ENCODE peak calls at places on chromosomes 13 and 19, in seven cellular contexts. X, A, M, R, P, Y and G are unnamed samples.

GRCh38 chr19:1884719-1885334 is 469 bp downstream of the ABHD17A start:
- DNase-seq in X (peak), A (no peak), M (no peak), R (no peak), P (no peak), Y (no peak), G (no peak)

GRCh38 chr19:10006335-10006708 is 4.0 kb downstream of the COL5A3 start:
- DNase-seq in X (no peak), A (peak), M (peak), R (no peak), P (peak), Y (no peak), G (no peak)

GRCh38 chr13:61954092-61954491 is 538.4 kb upstream of the PCDH20 start:
- DNase-seq in X (no peak), A (no peak), M (no peak), R (no peak), P (peak), Y (peak), G (no peak)

GRCh38 chr19:1035998-1036621 is 3.8 kb upstream of the ABCA7 start:
- DNase-seq in X (no peak), A (no peak), M (no peak), R (no peak), P (no peak), Y (no peak), G (no peak)

GRCh38 chr13:106373304-106373988 is 162.0 kb downstream of the EFNB2 start:
- DNase-seq in X (no peak), A (no peak), M (no peak), R (no peak), P (peak), Y (no peak), G (peak)

GRCh38 chr13:107906131-107906530 is 309.2 kb downstream of the LIG4 start:
- DNase-seq in X (no peak), A (no peak), M (no peak), R (no peak), P (no peak), Y (no peak), G (no peak)

GRCh38 chr13:32645854-32646253 is 59.6 kb downstream of the PDS5B start:
- DNase-seq in X (no peak), A (no peak), M (no peak), R (no peak), P (peak), Y (no peak), G (no peak)

GRCh38 chr19:47070756-47071155 is 22.3 kb upstream of the TMEM160 start:
- DNase-seq in X (no peak), A (no peak), M (no peak), R (no peak), P (no peak), Y (no peak), G (no peak)

GRCh38 chr19:40266111-40266510 is 19.0 kb downstream of the AKT2 start:
- DNase-seq in X (no peak), A (peak), M (no peak), R (no peak), P (no peak), Y (no peak), G (no peak)

GRCh38 chr19:38707512-38708114 is 36.7 kb downstream of the CAPN12 start:
- DNase-seq in X (no peak), A (peak), M (no peak), R (no peak), P (peak), Y (no peak), G (no peak)

GRCh38 chr19:8333771-8334457 is 9.1 kb downstream of the KANK3 start:
- DNase-seq in X (no peak), A (no peak), M (no peak), R (no peak), P (no peak), Y (no peak), G (peak)

GRCh38 chr13:19182536-19182935 is 912 bp upstream of the TUBA3C start:
- DNase-seq in X (no peak), A (no peak), M (no peak), R (no peak), P (no peak), Y (no peak), G (no peak)

GRCh38 chr19:3270908-3271307 is 46.4 kb downstream of the CELF5 start:
- DNase-seq in X (no peak), A (no peak), M (no peak), R (no peak), P (peak), Y (peak), G (peak)

GRCh38 chr19:11091343-11092153 is 2.3 kb downstream of the LDLR start:
- DNase-seq in X (peak), A (peak), M (no peak), R (no peak), P (peak), Y (peak), G (no peak)

GRCh38 chr19:2424686-2425621 is 2.4 kb downstream of the TIMM13 start:
- DNase-seq in X (peak), A (peak), M (no peak), R (peak), P (peak), Y (no peak), G (peak)

GRCh38 chr13:33676700-33677048 is 141.3 kb upstream of the RFC3 start:
- DNase-seq in X (no peak), A (peak), M (peak), R (no peak), P (peak), Y (no peak), G (no peak)

GRCh38 chr19:35216833-35217707 is 11.5 kb downstream of the FAM187B start:
- DNase-seq in X (no peak), A (no peak), M (peak), R (no peak), P (no peak), Y (no peak), G (no peak)

GRCh38 chr19:44315883-44316282 is 11.1 kb upstream of the ZNF235 start:
- DNase-seq in X (no peak), A (no peak), M (no peak), R (no peak), P (peak), Y (no peak), G (no peak)

GRCh38 chr13:87553142-87553541 is 118.0 kb upstream of the SLITRK5 start:
- DNase-seq in X (no peak), A (no peak), M (no peak), R (no peak), P (no peak), Y (no peak), G (no peak)

GRCh38 chr19:46413262-46414031 is at the start of gene CCDC8:
- DNase-seq in X (peak), A (peak), M (peak), R (peak), P (peak), Y (no peak), G (peak)

GRCh38 chr13:20101467-20102316 is 59.2 kb downstream of the GJA3 start:
- DNase-seq in X (no peak), A (no peak), M (no peak), R (no peak), P (no peak), Y (no peak), G (no peak)

GRCh38 chr19:6064016-6064702 is 46.1 kb downstream of the RFX2 start:
- DNase-seq in X (peak), A (no peak), M (no peak), R (no peak), P (peak), Y (no peak), G (no peak)

GRCh38 chr13:42155251-42155650 is 106.8 kb downstream of the DGKH start:
- DNase-seq in X (no peak), A (no peak), M (no peak), R (no peak), P (no peak), Y (no peak), G (no peak)

GRCh38 chr13:50006426-50007135 is 8.7 kb upstream of the KCNRG start:
- DNase-seq in X (no peak), A (no peak), M (no peak), R (no peak), P (peak), Y (no peak), G (no peak)

GRCh38 chr13:110628477-110628793 is 13.1 kb downstream of the NAXD start:
- DNase-seq in X (no peak), A (no peak), M (no peak), R (no peak), P (peak), Y (no peak), G (peak)
- TF ChIP-seq CTCF in X (no peak), A (no peak), M (no peak), R (no peak), P (no peak), Y (no peak), G (no peak)

GRCh38 chr19:15260939-15261338 is 28.7 kb upstream of the EPHX3 start:
- DNase-seq in X (no peak), A (no peak), M (no peak), R (no peak), P (no peak), Y (no peak), G (no peak)
- TF ChIP-seq CTCF in X (no peak), A (peak), M (peak), R (peak), P (peak), Y (peak), G (peak)

GRCh38 chr13:89695343-89696257 is 1651.9 kb upstream of the MIR17HG start:
- DNase-seq in X (no peak), A (no peak), M (peak), R (peak), P (peak), Y (peak), G (peak)
- TF ChIP-seq CTCF in X (no peak), A (peak), M (peak), R (peak), P (no peak), Y (peak), G (peak)

GRCh38 chr19:41701401-41702075 is 6.9 kb upstream of the CEACAM5 start:
- DNase-seq in X (no peak), A (no peak), M (no peak), R (no peak), P (no peak), Y (no peak), G (no peak)
- TF ChIP-seq CTCF in X (no peak), A (no peak), M (no peak), R (no peak), P (no peak), Y (peak), G (no peak)

GRCh38 chr13:85742355-85742754 is 56.9 kb downstream of the SLITRK6 start:
- DNase-seq in X (no peak), A (no peak), M (no peak), R (no peak), P (no peak), Y (no peak), G (no peak)

GRCh38 chr13:85741017-85741416 is 58.2 kb downstream of the SLITRK6 start:
- DNase-seq in X (no peak), A (no peak), M (no peak), R (no peak), P (no peak), Y (no peak), G (no peak)

GRCh38 chr13:85738696-85739320 is 60.4 kb downstream of the SLITRK6 start:
- DNase-seq in X (no peak), A (no peak), M (no peak), R (no peak), P (peak), Y (no peak), G (no peak)

GRCh38 chr13:85737952-85738351 is 61.3 kb downstream of the SLITRK6 start:
- DNase-seq in X (no peak), A (no peak), M (no peak), R (no peak), P (no peak), Y (no peak), G (no peak)
- TF ChIP-seq CTCF in X (no peak), A (no peak), M (no peak), R (no peak), P (no peak), Y (no peak), G (no peak)

GRCh38 chr13:46170687-46171086 is 11.3 kb downstream of the LCP1 start:
- DNase-seq in X (no peak), A (no peak), M (no peak), R (no peak), P (no peak), Y (no peak), G (no peak)
- TF ChIP-seq CTCF in X (no peak), A (no peak), M (no peak), R (no peak), P (no peak), Y (no peak), G (no peak)

DNA sequence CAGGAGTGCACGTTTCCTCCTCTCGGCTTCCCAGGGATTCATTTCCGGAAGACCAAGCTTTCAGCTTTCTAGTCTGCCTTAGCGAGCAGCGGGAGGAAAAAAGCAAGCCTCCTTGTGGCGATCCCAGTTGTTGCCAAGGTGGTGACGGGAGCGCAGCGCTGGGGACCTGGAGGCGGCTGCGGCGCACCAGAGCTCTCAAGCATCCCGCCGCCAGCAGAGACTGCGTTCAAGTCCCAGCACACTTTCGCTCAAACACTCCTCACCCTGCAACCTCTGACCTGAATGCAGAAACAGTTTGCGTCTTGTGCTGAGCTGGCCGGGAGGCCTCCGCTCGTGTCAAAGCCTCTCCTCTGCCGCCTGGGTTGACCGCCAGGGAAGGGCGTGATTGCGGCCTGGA is 4.9 kb downstream of the GSX1 start:
- DNase-seq in X (peak), A (no peak), M (no peak), R (peak), P (peak), Y (no peak), G (peak)
- TF ChIP-seq CTCF in X (no peak), A (no peak), M (no peak), R (peak), P (no peak), Y (no peak), G (peak)

GRCh38 chr13:45439000-45439399 is 20.8 kb upstream of the SLC25A30 start:
- DNase-seq in X (no peak), A (no peak), M (no peak), R (no peak), P (no peak), Y (no peak), G (no peak)

GRCh38 chr13:45439781-45440462 is 21.7 kb upstream of the SLC25A30 start:
- DNase-seq in X (no peak), A (no peak), M (no peak), R (no peak), P (peak), Y (no peak), G (no peak)

GRCh38 chr13:45445053-45445452 is 19.7 kb upstream of the COG3 start:
- DNase-seq in X (no peak), A (no peak), M (no peak), R (no peak), P (no peak), Y (no peak), G (no peak)

GRCh38 chr13:45446181-45446580 is 18.6 kb upstream of the COG3 start:
- DNase-seq in X (no peak), A (no peak), M (no peak), R (no peak), P (peak), Y (no peak), G (no peak)

GRCh38 chr13:45441633-45442032 is 23.1 kb upstream of the COG3 start:
- DNase-seq in X (no peak), A (no peak), M (no peak), R (no peak), P (peak), Y (no peak), G (no peak)
- TF ChIP-seq CTCF in X (no peak), A (peak), M (no peak), R (no peak), P (no peak), Y (no peak), G (no peak)

GRCh38 chr19:50204081-50204428 is 633 bp downstream of the MYH14 start:
- DNase-seq in X (no peak), A (no peak), M (no peak), R (no peak), P (no peak), Y (no peak), G (no peak)

GRCh38 chr19:50207730-50208129 is 4.3 kb downstream of the MYH14 start:
- DNase-seq in X (no peak), A (no peak), M (no peak), R (no peak), P (no peak), Y (no peak), G (no peak)

GRCh38 chr19:50204811-50205675 is 1.6 kb downstream of the MYH14 start:
- DNase-seq in X (peak), A (peak), M (no peak), R (peak), P (no peak), Y (peak), G (peak)

GRCh38 chr19:50206191-50206590 is 2.8 kb downstream of the MYH14 start:
- DNase-seq in X (no peak), A (no peak), M (no peak), R (no peak), P (no peak), Y (no peak), G (no peak)

DNA sequence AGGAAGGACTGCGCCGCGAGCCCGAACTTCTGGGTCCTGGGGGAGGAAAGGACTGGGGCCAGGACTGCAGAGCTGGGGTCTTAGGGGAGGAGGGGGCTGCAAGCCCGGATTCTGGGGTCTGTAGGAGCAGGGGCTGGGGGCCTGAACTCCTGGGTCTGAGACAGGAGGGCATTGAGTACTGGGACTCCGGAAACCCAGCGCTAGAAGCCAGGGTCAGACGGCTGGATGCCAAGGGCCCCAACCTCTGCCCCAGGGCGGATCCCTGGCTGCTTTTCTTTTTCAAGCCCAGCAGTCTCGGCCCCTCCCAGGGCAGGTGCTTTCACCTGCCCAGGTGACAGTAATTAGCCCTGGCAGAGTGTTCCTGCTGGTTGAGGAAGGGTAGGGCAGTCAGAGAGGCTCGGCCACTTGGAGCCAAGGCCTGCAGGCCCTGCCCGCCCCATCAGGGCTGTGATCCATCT is 2.3 kb downstream of the MYH14 start:
- DNase-seq in X (peak), A (no peak), M (no peak), R (peak), P (no peak), Y (no peak), G (no peak)
- TF ChIP-seq CTCF in X (no peak), A (no peak), M (no peak), R (peak), P (no peak), Y (no peak), G (no peak)

DNA sequence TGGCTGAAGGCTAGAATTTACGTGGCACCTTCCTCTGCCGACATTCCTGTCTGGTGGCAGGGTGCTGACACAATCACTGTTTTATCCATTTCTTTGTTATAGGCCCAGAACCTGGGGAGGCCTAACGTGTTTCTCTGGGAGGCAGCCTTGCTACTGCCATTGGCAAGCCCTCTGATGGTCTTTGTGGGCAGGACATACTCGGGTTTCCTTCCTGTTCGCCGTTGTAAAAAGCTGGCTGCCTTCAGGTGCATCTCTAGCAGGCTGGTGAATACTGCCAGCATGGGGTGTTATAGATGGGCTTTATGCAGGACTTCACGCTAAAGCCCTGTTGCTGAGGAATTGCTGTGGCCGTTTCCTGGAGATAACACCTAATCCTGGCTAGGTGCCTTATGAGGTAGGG is 28.1 kb downstream of the B3GLCT start:
- DNase-seq in X (no peak), A (no peak), M (no peak), R (no peak), P (no peak), Y (no peak), G (no peak)
- TF ChIP-seq CTCF in X (no peak), A (no peak), M (no peak), R (no peak), P (no peak), Y (no peak), G (no peak)